ENCODE peak calls at places on chromosomes 2 and 18, in ten cellular contexts. C is fibroblast of pulmonary artery; Q is tibial nerve; Z is activated CD4-positive, alpha-beta T cell treated with anti-CD3 and anti-CD28 coated beads, Interleukin-2, amount 50 U/mL, for 1 hour; L is activated naive CD4-positive, alpha-beta T cell treated with anti-CD3 and anti-CD28 coated beads, Interleukin-2, amount 50 U/mL, for 16 hours; K is stimulated activated CD8-positive, alpha-beta memory T cell treated with anti-CD3 and anti-CD28 coated beads, Interleukin-7, amount 100 ng/mL, for 1 hour; W is GM12892; U is iPS DF 6.9; E is frontal cortex; Y is activated T-cell treated with anti-CD3 and anti-CD28 coated beads for 1 hour. R is an unnamed sample.

GRCh38 chr2:160490760-160491367 is 2.7 kb downstream of the RBMS1 start:
- DNase-seq in K (no peak), U (no peak), W (no peak), Q (no peak), Z (no peak), C (no peak), Y (no peak), L (no peak), E (no peak), R (no peak)

GRCh38 chr2:75608684-75609333 is 37.8 kb upstream of the MRPL19 start:
- DNase-seq in C (peak; percentile 54), W (peak; percentile 61), E (no peak), U (peak; percentile 55), K (peak; percentile 9), L (peak; percentile 46), Y (peak; percentile 41), Q (peak; percentile 42), Z (peak; percentile 44), R (no peak)

GRCh38 chr2:228700638-228701037 is 519.2 kb upstream of the SPHKAP start:
- DNase-seq in E (no peak), K (no peak), L (no peak), W (no peak), Y (no peak), U (no peak), C (peak; percentile 84), Q (no peak), Z (no peak), R (no peak)

GRCh38 chr2:221446140-221446539 is 126.0 kb downstream of the EPHA4 start:
- DNase-seq in C (no peak), Y (no peak), W (no peak), Z (no peak), U (no peak), Q (no peak), L (no peak), K (no peak), E (no peak), R (no peak)

GRCh38 chr2:64374686-64375085 is 79.3 kb upstream of the LGALSL start:
- DNase-seq in Z (no peak), U (no peak), L (no peak), E (no peak), Q (no peak), K (no peak), Y (no peak), W (no peak), C (peak; percentile 10), R (no peak)

GRCh38 chr18:48052291-48052840 is 121.9 kb upstream of the SMAD2 start:
- DNase-seq in U (no peak), Z (no peak), C (no peak), L (no peak), Q (no peak), E (no peak), K (no peak), Y (no peak), W (no peak), R (no peak)

GRCh38 chr2:29060491-29060890 is 13.8 kb downstream of the PCARE start:
- DNase-seq in U (no peak), C (no peak), E (no peak), W (no peak), L (no peak), K (no peak), Y (no peak), Z (no peak), Q (no peak), R (no peak)

GRCh38 chr2:160033732-160034392 is 28.6 kb downstream of the PLA2R1 start:
- DNase-seq in Z (no peak), Q (no peak), L (no peak), K (no peak), Y (no peak), W (no peak), U (no peak), E (no peak), C (peak; percentile 76), R (no peak)

GRCh38 chr2:12769492-12770105 is 52.9 kb downstream of the TRIB2 start:
- DNase-seq in W (no peak), U (no peak), Y (no peak), C (peak; percentile 61), E (no peak), L (no peak), Z (no peak), Q (peak; percentile 32), K (no peak), R (no peak)

GRCh38 chr18:9400197-9400596 is 65.6 kb downstream of the TWSG1 start:
- DNase-seq in Q (no peak), Y (no peak), E (no peak), C (no peak), U (no peak), Z (no peak), K (no peak), W (no peak), L (no peak), R (no peak)

GRCh38 chr2:144659731-144660275 is 139.9 kb upstream of the ZEB2 start:
- DNase-seq in Y (peak; percentile 1), U (no peak), W (no peak), Z (peak; percentile 8), E (no peak), Q (no peak), C (peak; percentile 61), K (peak; percentile 19), L (no peak), R (no peak)

GRCh38 chr2:96449174-96449573 is 56.0 kb downstream of the NEURL3 start:
- DNase-seq in E (no peak), K (no peak), Q (no peak), Y (no peak), C (no peak), L (no peak), Z (no peak), U (no peak), W (no peak), R (no peak)

GRCh38 chr2:205924676-205925075 is 161.3 kb downstream of the INO80D start:
- DNase-seq in Q (no peak), Z (no peak), C (no peak), K (no peak), L (no peak), Y (no peak), W (no peak), E (no peak), U (no peak), R (no peak)

R was measured in cortex of kidney.